ENCODE peak calls at places on chromosomes 1 and 21, in seven cellular contexts. S, G, T, I, V, M and N are unnamed samples. For H3K27me3, the result is how much of the 10 kb centered on the place peaks cover.

GRCh38 chr1:194474701-194475100 is 1288.3 kb upstream of the B3GALT2 start:
- DNase-seq in S (no peak), G (no peak), T (no peak), I (no peak), V (no peak), M (no peak), N (no peak)

GRCh38 chr21:46431884-46432488 is 26.7 kb upstream of the DIP2A start:
- DNase-seq in S (peak), G (no peak), T (no peak), I (no peak), V (no peak), M (no peak), N (no peak)

GRCh38 chr1:201539561-201540404 is 856 bp downstream of the NAV1 start:
- DNase-seq in S (peak), G (no peak), T (peak), I (peak), V (peak), M (peak), N (no peak)

GRCh38 chr1:17215545-17215890 is 10.6 kb downstream of the PADI1 start:
- DNase-seq in S (no peak), G (no peak), T (no peak), I (no peak), V (no peak), M (peak), N (no peak)

GRCh38 chr1:35049116-35049515 is 17.4 kb upstream of the ZMYM6 start:
- DNase-seq in S (no peak), G (no peak), T (no peak), I (no peak), V (peak), M (no peak), N (no peak)

GRCh38 chr1:7967206-7967605 is 5.7 kb downstream of the PARK7 start:
- DNase-seq in S (no peak), G (no peak), T (no peak), I (no peak), V (no peak), M (no peak), N (no peak)

GRCh38 chr21:28426545-28426944 is 566.1 kb downstream of the LTN1 start:
- DNase-seq in S (no peak), G (no peak), T (peak), I (no peak), V (no peak), M (no peak), N (no peak)

GRCh38 chr1:85576642-85577420 is 3.7 kb upstream of the CCN1 start:
- DNase-seq in S (peak), G (peak), T (peak), I (peak), V (peak), M (peak), N (peak)

GRCh38 chr21:26515257-26515656 is 57.8 kb downstream of the CYYR1 start:
- DNase-seq in S (no peak), G (no peak), T (no peak), I (no peak), V (no peak), M (no peak), N (no peak)

GRCh38 chr1:2974701-2975301 is 46.5 kb upstream of the ACTRT2 start:
- DNase-seq in S (peak), G (no peak), T (no peak), I (no peak), V (no peak), M (no peak), N (no peak)

GRCh38 chr1:165287781-165288180 is 68.7 kb downstream of the LMX1A start:
- DNase-seq in S (no peak), G (no peak), T (no peak), I (no peak), V (no peak), M (no peak), N (no peak)

GRCh38 chr1:40824591-40825429 is 37.4 kb downstream of the CITED4 start:
- DNase-seq in S (no peak), G (no peak), T (peak), I (peak), V (peak), M (peak), N (peak)

GRCh38 chr1:220791287-220791686 is 4.6 kb downstream of the MTARC1 start:
- DNase-seq in S (no peak), G (no peak), T (no peak), I (no peak), V (no peak), M (no peak), N (no peak)

GRCh38 chr1:175978926-175979325 is 228.2 kb downstream of the COP1 start:
- DNase-seq in S (no peak), G (no peak), T (peak), I (no peak), V (no peak), M (no peak), N (no peak)

GRCh38 chr1:103106426-103107321 is 1.6 kb downstream of the COL11A1 start:
- DNase-seq in S (no peak), G (no peak), T (peak), I (peak), V (peak), M (peak), N (peak)

GRCh38 chr1:81142099-81142776 is 658.5 kb upstream of the ADGRL2 start:
- DNase-seq in S (no peak), G (no peak), T (peak), I (peak), V (peak), M (peak), N (no peak)

GRCh38 chr1:223331929-223332328 is 32.0 kb downstream of the SUSD4 start:
- DNase-seq in S (no peak), G (no peak), T (peak), I (no peak), V (peak), M (peak), N (no peak)

GRCh38 chr1:60063561-60063960 is 10.0 kb downstream of the C1orf87 start:
- DNase-seq in S (no peak), G (no peak), T (no peak), I (no peak), V (no peak), M (no peak), N (peak)

GRCh38 chr1:113391643-113392271 is 1.4 kb downstream of the MAGI3 start:
- DNase-seq in S (no peak), G (no peak), T (no peak), I (no peak), V (no peak), M (no peak), N (no peak)

GRCh38 chr1:118479351-118479750 is 294.3 kb upstream of the SPAG17 start:
- DNase-seq in S (no peak), G (no peak), T (no peak), I (no peak), V (no peak), M (no peak), N (no peak)

GRCh38 chr1:169527461-169528213 is 41.9 kb upstream of the SLC19A2 start:
- DNase-seq in S (no peak), G (no peak), T (peak), I (peak), V (peak), M (no peak), N (no peak)

GRCh38 chr1:59750612-59751395 is 63.9 kb upstream of the HOOK1 start:
- DNase-seq in S (no peak), G (no peak), T (peak), I (peak), V (peak), M (peak), N (no peak)

GRCh38 chr1:6440198-6441126 is 15.9 kb downstream of the ESPN start:
- DNase-seq in S (no peak), G (peak), T (peak), I (peak), V (peak), M (no peak), N (no peak)

GRCh38 chr1:119675349-119676343 is 27.6 kb upstream of the ZNF697 start:
- DNase-seq in S (no peak), G (peak), T (peak), I (peak), V (peak), M (peak), N (peak)

GRCh38 chr1:227317541-227318002 is 720 bp downstream of the CDC42BPA start:
- DNase-seq in S (no peak), G (no peak), T (peak), I (peak), V (peak), M (peak), N (peak)

GRCh38 chr1:180252638-180253536 is 22.8 kb downstream of the LHX4 start:
- DNase-seq in S (peak), G (no peak), T (peak), I (peak), V (no peak), M (peak), N (no peak)
- H3K27me3 ChIP-seq in S (under half), G (under half), T (under half), I (under half), V (under half), M (under half), N (under half)

DNA sequence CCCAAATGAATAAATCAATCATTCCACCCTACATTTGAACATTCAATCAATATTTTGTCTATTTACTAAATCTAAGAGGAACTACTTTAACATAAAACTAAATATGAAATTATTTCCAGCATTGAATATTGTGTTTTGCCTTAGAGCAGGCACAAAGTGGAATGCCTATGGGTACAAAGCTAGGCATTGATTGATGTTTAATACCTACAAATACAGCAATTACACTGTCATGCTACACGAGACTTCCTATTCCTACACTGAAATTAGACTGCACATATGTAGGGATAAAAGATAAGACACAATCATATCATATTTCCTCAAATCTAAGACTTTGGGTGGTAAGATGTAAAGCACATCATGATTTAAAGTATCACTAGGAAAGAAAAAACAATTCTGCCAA is 12.9 kb upstream of the ERG start:
- DNase-seq in S (no peak), G (no peak), T (no peak), I (no peak), V (no peak), M (no peak), N (no peak)
- H3K27me3 ChIP-seq in S (under half), G (under half), T (under half), I (under half), V (under half), M (under half), N (under half)

GRCh38 chr1:207821464-207822045 is 69.7 kb downstream of the CD46 start:
- DNase-seq in S (no peak), G (no peak), T (no peak), I (no peak), V (no peak), M (no peak), N (no peak)

GRCh38 chr1:207822602-207823451 is 71.0 kb downstream of the CD46 start:
- DNase-seq in S (peak), G (peak), T (peak), I (peak), V (no peak), M (no peak), N (no peak)

GRCh38 chr1:207818971-207819451 is 67.2 kb downstream of the CD46 start:
- DNase-seq in S (no peak), G (no peak), T (peak), I (peak), V (peak), M (peak), N (no peak)

GRCh38 chr1:207822124-207822601 is 70.3 kb downstream of the CD46 start:
- DNase-seq in S (no peak), G (peak), T (no peak), I (no peak), V (no peak), M (no peak), N (no peak)

GRCh38 chr1:207820568-207821463 is 69.0 kb downstream of the CD46 start:
- DNase-seq in S (no peak), G (no peak), T (no peak), I (no peak), V (no peak), M (no peak), N (no peak)
- H3K27me3 ChIP-seq in S (under half), G (under half), T (under half), I (under half), V (under half), M (under half), N (under half)

GRCh38 chr1:200037904-200038644 is 10.6 kb downstream of the NR5A2 start:
- DNase-seq in S (no peak), G (no peak), T (no peak), I (no peak), V (no peak), M (no peak), N (no peak)

GRCh38 chr1:200038645-200038986 is 11.1 kb downstream of the NR5A2 start:
- DNase-seq in S (no peak), G (no peak), T (no peak), I (no peak), V (no peak), M (no peak), N (peak)

GRCh38 chr1:200039849-200040479 is 12.5 kb downstream of the NR5A2 start:
- DNase-seq in S (no peak), G (no peak), T (no peak), I (no peak), V (no peak), M (no peak), N (no peak)

GRCh38 chr1:200040516-200041138 is 13.1 kb downstream of the NR5A2 start:
- DNase-seq in S (no peak), G (peak), T (no peak), I (peak), V (no peak), M (no peak), N (no peak)

DNA sequence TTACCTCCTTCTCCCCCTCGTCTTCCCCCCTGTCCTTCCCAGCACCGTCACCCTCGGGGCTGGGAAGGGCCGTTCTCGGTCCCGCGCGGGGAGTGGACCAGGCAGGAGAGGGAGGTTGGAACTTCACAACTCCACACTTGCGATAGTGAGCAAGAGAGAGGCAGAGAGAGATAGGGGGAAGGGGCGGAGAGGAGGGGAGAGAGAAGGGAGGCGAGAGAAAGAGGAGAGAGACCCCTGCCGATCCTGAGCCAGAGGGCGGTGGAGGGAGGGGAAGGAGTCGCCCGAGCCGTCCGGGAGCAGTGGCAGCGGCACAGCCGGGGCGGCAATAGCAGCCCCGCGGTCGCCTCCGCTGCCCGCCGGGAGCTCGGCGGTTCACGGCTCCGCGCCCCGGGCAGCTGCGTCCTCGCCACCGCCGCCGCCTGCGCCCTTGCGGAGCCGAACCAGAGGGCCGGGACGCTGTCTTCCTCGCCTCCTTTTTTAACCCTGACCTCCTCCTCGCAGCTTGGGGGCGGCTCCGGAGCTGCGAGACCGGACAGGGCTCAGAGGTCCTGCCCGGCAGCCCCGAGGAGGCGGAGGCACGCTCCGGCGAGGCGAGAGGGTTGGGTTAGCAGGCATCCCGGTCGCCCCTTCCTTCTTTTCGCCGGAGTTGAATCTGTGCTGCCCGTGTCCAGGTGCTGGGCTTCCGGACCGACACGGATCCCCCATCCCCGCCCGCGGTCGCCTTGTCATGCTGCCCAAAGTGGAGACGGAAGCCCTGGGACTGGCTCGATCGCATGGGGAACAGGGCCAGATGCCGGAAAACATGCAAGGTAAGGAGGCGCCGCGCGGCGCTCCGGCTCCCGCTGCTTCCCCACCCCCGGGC is 11.7 kb downstream of the NR5A2 start:
- DNase-seq in S (peak), G (peak), T (no peak), I (no peak), V (no peak), M (no peak), N (no peak)
- H3K27me3 ChIP-seq in S (half or more), G (under half), T (half or more), I (half or more), V (half or more), M (half or more), N (half or more)

GRCh38 chr1:110548381-110548780 is 29.4 kb upstream of the KCNA10 start:
- DNase-seq in S (no peak), G (no peak), T (peak), I (no peak), V (no peak), M (no peak), N (no peak)
- H3K27me3 ChIP-seq in S (under half), G (under half), T (under half), I (under half), V (under half), M (under half), N (under half)